ENCODE peak calls at places on chromosomes 4 and X, in eight cellular contexts. X is sigmoid colon, Y is GM12892, D is GM23338, U is GM12891, F is GM12878, A is SK-N-SH, V is K562. B is an unnamed sample.

GRCh38 chrX:8988456-8988855 is 45.5 kb downstream of the FAM9B start:
- DNase-seq in V (no peak), D (peak; percentile 1), Y (no peak), F (no peak), U (no peak), X (no peak), A (no peak), B (no peak)

GRCh38 chrX:18793601-18794089 is 86.2 kb downstream of the PPEF1 start:
- DNase-seq in D (no peak), V (peak; percentile 5), F (no peak), Y (no peak), A (peak; percentile 43), U (no peak), X (no peak), B (no peak)

GRCh38 chr4:151850751-151851150 is 89.9 kb upstream of the GATB start:
- DNase-seq in U (no peak), D (no peak), Y (no peak), A (no peak), V (no peak), X (no peak), F (no peak), B (no peak)

GRCh38 chr4:53586121-53586816 is 5.0 kb downstream of the LNX1 start:
- DNase-seq in F (no peak), D (no peak), X (no peak), Y (no peak), U (no peak), V (no peak), A (no peak), B (no peak)

GRCh38 chr4:128528793-128529553 is 241.4 kb upstream of the PGRMC2 start:
- DNase-seq in D (peak; percentile 88), A (no peak), U (no peak), X (no peak), Y (no peak), F (no peak), V (no peak), B (no peak)

GRCh38 chrX:131735127-131735526 is 191.3 kb downstream of the OR13H1 start:
- DNase-seq in Y (no peak), F (no peak), X (no peak), D (no peak), A (no peak), U (no peak), V (no peak), B (no peak)

GRCh38 chrX:16162391-16162790 is 4.9 kb upstream of the MAGEB17 start:
- DNase-seq in U (no peak), A (no peak), D (peak; percentile 27), V (no peak), Y (no peak), F (no peak), X (no peak), B (no peak)

GRCh38 chr4:139692300-139693012 is 26.8 kb downstream of the MGST2 start:
- DNase-seq in F (no peak), X (no peak), D (peak; percentile 29), Y (no peak), V (peak; percentile 25), A (peak; percentile 59), U (no peak), B (no peak)

GRCh38 chr4:17561195-17561909 is 15.6 kb upstream of the LAP3 start:
- DNase-seq in F (no peak), U (no peak), Y (no peak), V (peak; percentile 49), A (peak; percentile 63), X (no peak), D (no peak), B (no peak)

GRCh38 chr4:86400216-86400615 is 40.4 kb upstream of the MAPK10 start:
- DNase-seq in U (no peak), A (no peak), Y (no peak), V (no peak), F (no peak), D (no peak), X (no peak), B (no peak)

GRCh38 chrX:149259241-149259640 is 245.9 kb downstream of the IDS start:
- DNase-seq in V (no peak), Y (no peak), F (no peak), U (no peak), D (no peak), X (no peak), A (no peak), B (no peak)

GRCh38 chrX:56733459-56734046 is 4.5 kb downstream of the NBDY start:
- DNase-seq in U (no peak), D (peak; percentile 73), Y (no peak), V (peak; percentile 60), A (peak; percentile 41), F (no peak), X (peak; percentile 71), B (no peak)

GRCh38 chr4:53592128-53592527 is 842 bp upstream of the LNX1 start:
- DNase-seq in X (no peak), A (no peak), V (peak; percentile 12), F (no peak), U (no peak), D (peak; percentile 48), Y (no peak), B (no peak)

GRCh38 chr4:41625531-41625930 is 87.6 kb downstream of the LIMCH1 start:
- DNase-seq in D (no peak), A (no peak), X (no peak), F (no peak), Y (no peak), V (no peak), U (no peak), B (no peak)

GRCh38 chr4:14000091-14000814 is 372.7 kb upstream of the BOD1L1 start:
- DNase-seq in A (no peak), U (no peak), F (no peak), X (no peak), V (no peak), Y (no peak), D (no peak), B (no peak)

GRCh38 chr4:80173387-80173786 is 23.9 kb upstream of the PRDM8 start:
- DNase-seq in X (no peak), A (no peak), Y (no peak), F (no peak), D (no peak), V (no peak), U (no peak), B (no peak)
- TF ChIP-seq POLR2AphosphoS5 in X (no peak), A (no peak), Y (no peak), F (no peak), D (no peak), V (no peak), U (no peak), B (no peak)

GRCh38 chr4:39542633-39543393 is 15.6 kb upstream of the UGDH start:
- DNase-seq in F (no peak), D (no peak), X (no peak), Y (no peak), U (no peak), V (no peak), A (no peak), B (no peak)

GRCh38 chr4:39544580-39545315 is 17.5 kb upstream of the UGDH start:
- DNase-seq in X (no peak), D (no peak), V (no peak), Y (no peak), F (no peak), A (no peak), U (no peak), B (no peak)

GRCh38 chr4:39548425-39549067 is 21.3 kb upstream of the UGDH start:
- DNase-seq in Y (no peak), U (no peak), V (no peak), X (no peak), F (no peak), D (no peak), A (no peak), B (no peak)
- TF ChIP-seq POLR2AphosphoS5 in Y (no peak), U (no peak), V (no peak), X (no peak), F (no peak), D (no peak), A (no peak), B (no peak)

DNA sequence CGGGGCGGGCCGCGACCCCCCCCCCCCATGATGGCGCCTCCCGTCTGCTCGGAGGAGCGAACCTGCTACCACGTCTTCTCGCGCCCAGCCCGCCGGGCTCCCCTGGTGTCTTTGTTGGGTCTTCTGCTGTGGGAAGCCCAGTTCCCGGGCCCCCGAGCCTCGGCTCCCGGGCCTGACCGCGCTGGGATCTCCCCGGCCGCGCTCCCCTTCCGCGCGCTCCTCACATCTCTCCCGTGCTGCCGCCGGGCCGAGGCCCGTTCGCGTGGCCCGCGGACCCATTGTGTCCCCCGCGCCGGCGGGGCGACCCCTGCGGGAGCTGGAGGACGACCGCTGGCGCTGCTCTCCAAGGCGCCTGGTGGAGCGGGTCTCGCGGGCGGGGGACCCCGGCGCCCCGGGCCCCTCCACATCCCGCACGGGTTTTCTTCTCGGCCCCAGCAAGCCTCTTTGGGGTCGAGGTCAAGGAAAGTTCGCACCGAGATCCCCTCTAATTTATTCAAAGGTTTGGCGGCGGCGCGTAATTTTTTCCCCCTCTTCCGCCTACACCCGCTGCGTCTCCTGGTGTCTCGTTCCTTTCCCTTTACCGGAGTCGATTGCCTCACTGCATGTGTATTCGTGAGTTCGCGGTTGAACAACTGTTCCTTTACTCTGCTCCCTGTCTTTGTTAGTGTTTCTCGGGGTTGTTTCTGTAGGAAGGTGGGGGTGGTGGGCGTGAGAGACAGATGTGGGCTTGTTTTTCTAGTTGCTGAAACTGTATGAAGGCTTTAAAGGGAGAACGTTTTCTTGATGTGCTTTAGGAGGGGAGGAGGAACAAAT is 762 bp downstream of the SMAD1 start:
- DNase-seq in F (peak; percentile 28), Y (peak; percentile 37), V (no peak), A (peak; percentile 78), D (peak; percentile 77), U (peak; percentile 38), X (peak; percentile 78), B (peak; percentile 53)
- TF ChIP-seq POLR2AphosphoS5 in F (peak; percentile 32), Y (no peak), V (no peak), A (no peak), D (no peak), U (no peak), X (peak; percentile 9), B (peak; percentile 80)

GRCh38 chr4:76585897-76586360 is 150.9 kb downstream of the SHROOM3 start:
- DNase-seq in V (peak; percentile 2), U (no peak), D (peak; percentile 96), X (peak; percentile 65), F (no peak), Y (peak; percentile 36), A (no peak), B (no peak)
- TF ChIP-seq POLR2AphosphoS5 in V (no peak), U (no peak), D (peak; percentile 62), X (no peak), F (no peak), Y (no peak), A (no peak), B (no peak)

GRCh38 chr4:184345573-184345922 is 127.9 kb upstream of the ENPP6 start:
- DNase-seq in A (no peak), D (no peak), V (peak; percentile 25), X (peak; percentile 72), Y (no peak), F (no peak), U (no peak), B (no peak)
- TF ChIP-seq POLR2AphosphoS5 in A (no peak), D (no peak), V (no peak), X (no peak), Y (no peak), F (no peak), U (no peak), B (no peak)